ENCODE peak calls at places on chromosome 10, in eight cellular contexts. One of them, this sample, is unnamed.

GRCh38 chr10:60480865-60481563 is 91.3 kb upstream of the ANK3 start:
- DNase-seq in upper lobe of left lung: no peak
- DNase-seq in SK-N-SH: no peak
- DNase-seq in HCT116: peak; percentile 12
- DNase-seq in GM23338: no peak
- DNase-seq in suprapubic skin: no peak
- DNase-seq in spleen: no peak
- DNase-seq in transverse colon: no peak
- DNase-seq in this sample: no peak

GRCh38 chr10:117162093-117163021 is 24.3 kb upstream of the VAX1 start:
- DNase-seq in upper lobe of left lung: no peak
- DNase-seq in SK-N-SH: no peak
- DNase-seq in HCT116: no peak
- DNase-seq in GM23338: peak; percentile 81
- DNase-seq in suprapubic skin: no peak
- DNase-seq in spleen: no peak
- DNase-seq in transverse colon: no peak
- DNase-seq in this sample: no peak

GRCh38 chr10:31064334-31064733 is 32.7 kb upstream of the ZNF438 start:
- DNase-seq in upper lobe of left lung: no peak
- DNase-seq in SK-N-SH: no peak
- DNase-seq in HCT116: no peak
- DNase-seq in GM23338: no peak
- DNase-seq in suprapubic skin: no peak
- DNase-seq in spleen: no peak
- DNase-seq in transverse colon: no peak
- DNase-seq in this sample: no peak

GRCh38 chr10:45466784-45467183 is 92.8 kb downstream of the ALOX5 start:
- DNase-seq in upper lobe of left lung: no peak
- DNase-seq in SK-N-SH: no peak
- DNase-seq in HCT116: no peak
- DNase-seq in GM23338: no peak
- DNase-seq in suprapubic skin: no peak
- DNase-seq in spleen: peak; percentile 77
- DNase-seq in transverse colon: no peak
- DNase-seq in this sample: no peak

GRCh38 chr10:14385591-14386201 is 55.0 kb upstream of the FRMD4A start:
- DNase-seq in upper lobe of left lung: no peak
- DNase-seq in SK-N-SH: no peak
- DNase-seq in HCT116: no peak
- DNase-seq in GM23338: no peak
- DNase-seq in suprapubic skin: no peak
- DNase-seq in spleen: no peak
- DNase-seq in transverse colon: no peak
- DNase-seq in this sample: no peak

GRCh38 chr10:59631882-59632281 is 77.8 kb downstream of the SLC16A9 start:
- DNase-seq in upper lobe of left lung: no peak
- DNase-seq in SK-N-SH: no peak
- DNase-seq in HCT116: no peak
- DNase-seq in GM23338: no peak
- DNase-seq in suprapubic skin: no peak
- DNase-seq in spleen: no peak
- DNase-seq in transverse colon: no peak
- DNase-seq in this sample: no peak

GRCh38 chr10:24944512-24945255 is 7.7 kb downstream of the PRTFDC1 start:
- DNase-seq in upper lobe of left lung: no peak
- DNase-seq in SK-N-SH: no peak
- DNase-seq in HCT116: peak; percentile 79
- DNase-seq in GM23338: no peak
- DNase-seq in suprapubic skin: no peak
- DNase-seq in spleen: no peak
- DNase-seq in transverse colon: peak; percentile 69
- DNase-seq in this sample: no peak

GRCh38 chr10:124641282-124642075 is 102.7 kb downstream of the FAM53B start:
- DNase-seq in upper lobe of left lung: no peak
- DNase-seq in SK-N-SH: peak; percentile 65
- DNase-seq in HCT116: no peak
- DNase-seq in GM23338: no peak
- DNase-seq in suprapubic skin: no peak
- DNase-seq in spleen: peak; percentile 76
- DNase-seq in transverse colon: peak; percentile 38
- DNase-seq in this sample: no peak

GRCh38 chr10:43074409-43074808 is 2.5 kb upstream of the RET start:
- DNase-seq in upper lobe of left lung: peak; percentile 53
- DNase-seq in SK-N-SH: no peak
- DNase-seq in HCT116: no peak
- DNase-seq in GM23338: no peak
- DNase-seq in suprapubic skin: no peak
- DNase-seq in spleen: peak; percentile 56
- DNase-seq in transverse colon: no peak
- DNase-seq in this sample: no peak

GRCh38 chr10:131202964-131203363 is 108.6 kb downstream of the TCERG1L start:
- DNase-seq in upper lobe of left lung: no peak
- DNase-seq in SK-N-SH: no peak
- DNase-seq in HCT116: no peak
- DNase-seq in GM23338: no peak
- DNase-seq in suprapubic skin: no peak
- DNase-seq in spleen: peak; percentile 25
- DNase-seq in transverse colon: no peak
- DNase-seq in this sample: no peak

GRCh38 chr10:4691776-4692175 is 134.2 kb upstream of the AKR1E2 start:
- DNase-seq in upper lobe of left lung: no peak
- DNase-seq in SK-N-SH: no peak
- DNase-seq in HCT116: no peak
- DNase-seq in GM23338: no peak
- DNase-seq in suprapubic skin: no peak
- DNase-seq in spleen: no peak
- DNase-seq in transverse colon: no peak
- DNase-seq in this sample: no peak

GRCh38 chr10:119726291-119727261 is 726 bp downstream of the INPP5F start:
- DNase-seq in upper lobe of left lung: no peak
- DNase-seq in SK-N-SH: peak; percentile 84
- DNase-seq in HCT116: no peak
- DNase-seq in GM23338: peak; percentile 67
- DNase-seq in suprapubic skin: no peak
- DNase-seq in spleen: no peak
- DNase-seq in transverse colon: peak; percentile 53
- DNase-seq in this sample: no peak

GRCh38 chr10:52491246-52492000 is 177.3 kb downstream of the DKK1 start:
- DNase-seq in upper lobe of left lung: no peak
- DNase-seq in SK-N-SH: no peak
- DNase-seq in HCT116: no peak
- DNase-seq in GM23338: no peak
- DNase-seq in suprapubic skin: no peak
- DNase-seq in spleen: no peak
- DNase-seq in transverse colon: no peak
- DNase-seq in this sample: no peak

GRCh38 chr10:124993728-124994451 is 52.0 kb downstream of the ZRANB1 start:
- DNase-seq in upper lobe of left lung: no peak
- DNase-seq in SK-N-SH: no peak
- DNase-seq in HCT116: no peak
- DNase-seq in GM23338: no peak
- DNase-seq in suprapubic skin: no peak
- DNase-seq in spleen: peak; percentile 69
- DNase-seq in transverse colon: no peak
- DNase-seq in this sample: no peak

GRCh38 chr10:102403115-102403514 is 7.6 kb downstream of the NFKB2 start:
- DNase-seq in upper lobe of left lung: peak; percentile 76
- DNase-seq in SK-N-SH: no peak
- DNase-seq in HCT116: no peak
- DNase-seq in GM23338: no peak
- DNase-seq in suprapubic skin: no peak
- DNase-seq in spleen: no peak
- DNase-seq in transverse colon: no peak
- DNase-seq in this sample: no peak

GRCh38 chr10:24118246-24118645 is 90.7 kb upstream of the KIAA1217 start:
- DNase-seq in upper lobe of left lung: no peak
- DNase-seq in SK-N-SH: no peak
- DNase-seq in HCT116: no peak
- DNase-seq in GM23338: peak; percentile 35
- DNase-seq in suprapubic skin: no peak
- DNase-seq in spleen: no peak
- DNase-seq in transverse colon: no peak
- DNase-seq in this sample: no peak

GRCh38 chr10:66748217-66748616 is 177.6 kb upstream of the LRRTM3 start:
- DNase-seq in upper lobe of left lung: no peak
- DNase-seq in SK-N-SH: no peak
- DNase-seq in HCT116: no peak
- DNase-seq in GM23338: no peak
- DNase-seq in suprapubic skin: no peak
- DNase-seq in spleen: no peak
- DNase-seq in transverse colon: no peak
- DNase-seq in this sample: no peak

GRCh38 chr10:11612004-11613001 is 853 bp upstream of the USP6NL start:
- DNase-seq in upper lobe of left lung: no peak
- DNase-seq in SK-N-SH: no peak
- DNase-seq in HCT116: no peak
- DNase-seq in GM23338: no peak
- DNase-seq in suprapubic skin: no peak
- DNase-seq in spleen: no peak
- DNase-seq in transverse colon: no peak
- DNase-seq in this sample: no peak
- TF ChIP-seq POLR2AphosphoS5 in upper lobe of left lung: no peak
- TF ChIP-seq POLR2AphosphoS5 in SK-N-SH: no peak
- TF ChIP-seq POLR2AphosphoS5 in HCT116: no peak
- TF ChIP-seq POLR2AphosphoS5 in GM23338: no peak
- TF ChIP-seq POLR2AphosphoS5 in suprapubic skin: no peak
- TF ChIP-seq POLR2AphosphoS5 in spleen: no peak
- TF ChIP-seq POLR2AphosphoS5 in transverse colon: no peak
- TF ChIP-seq POLR2AphosphoS5 in this sample: no peak

GRCh38 chr10:132712291-132712690 is 73.7 kb downstream of the NKX6-2 start:
- DNase-seq in upper lobe of left lung: no peak
- DNase-seq in SK-N-SH: no peak
- DNase-seq in HCT116: no peak
- DNase-seq in GM23338: no peak
- DNase-seq in suprapubic skin: peak; percentile 34
- DNase-seq in spleen: peak; percentile 47
- DNase-seq in transverse colon: no peak
- DNase-seq in this sample: no peak

GRCh38 chr10:132710036-132710686 is 75.8 kb downstream of the NKX6-2 start:
- DNase-seq in upper lobe of left lung: peak; percentile 58
- DNase-seq in SK-N-SH: no peak
- DNase-seq in HCT116: no peak
- DNase-seq in GM23338: no peak
- DNase-seq in suprapubic skin: peak; percentile 65
- DNase-seq in spleen: peak; percentile 50
- DNase-seq in transverse colon: no peak
- DNase-seq in this sample: no peak

GRCh38 chr10:132711618-132712051 is 74.3 kb downstream of the NKX6-2 start:
- DNase-seq in upper lobe of left lung: peak; percentile 70
- DNase-seq in SK-N-SH: no peak
- DNase-seq in HCT116: no peak
- DNase-seq in GM23338: no peak
- DNase-seq in suprapubic skin: peak; percentile 69
- DNase-seq in spleen: peak; percentile 55
- DNase-seq in transverse colon: no peak
- DNase-seq in this sample: no peak

GRCh38 chr10:132709471-132709951 is 76.4 kb downstream of the NKX6-2 start:
- DNase-seq in upper lobe of left lung: peak; percentile 72
- DNase-seq in SK-N-SH: no peak
- DNase-seq in HCT116: no peak
- DNase-seq in GM23338: no peak
- DNase-seq in suprapubic skin: peak; percentile 70
- DNase-seq in spleen: peak; percentile 64
- DNase-seq in transverse colon: no peak
- DNase-seq in this sample: no peak

DNA sequence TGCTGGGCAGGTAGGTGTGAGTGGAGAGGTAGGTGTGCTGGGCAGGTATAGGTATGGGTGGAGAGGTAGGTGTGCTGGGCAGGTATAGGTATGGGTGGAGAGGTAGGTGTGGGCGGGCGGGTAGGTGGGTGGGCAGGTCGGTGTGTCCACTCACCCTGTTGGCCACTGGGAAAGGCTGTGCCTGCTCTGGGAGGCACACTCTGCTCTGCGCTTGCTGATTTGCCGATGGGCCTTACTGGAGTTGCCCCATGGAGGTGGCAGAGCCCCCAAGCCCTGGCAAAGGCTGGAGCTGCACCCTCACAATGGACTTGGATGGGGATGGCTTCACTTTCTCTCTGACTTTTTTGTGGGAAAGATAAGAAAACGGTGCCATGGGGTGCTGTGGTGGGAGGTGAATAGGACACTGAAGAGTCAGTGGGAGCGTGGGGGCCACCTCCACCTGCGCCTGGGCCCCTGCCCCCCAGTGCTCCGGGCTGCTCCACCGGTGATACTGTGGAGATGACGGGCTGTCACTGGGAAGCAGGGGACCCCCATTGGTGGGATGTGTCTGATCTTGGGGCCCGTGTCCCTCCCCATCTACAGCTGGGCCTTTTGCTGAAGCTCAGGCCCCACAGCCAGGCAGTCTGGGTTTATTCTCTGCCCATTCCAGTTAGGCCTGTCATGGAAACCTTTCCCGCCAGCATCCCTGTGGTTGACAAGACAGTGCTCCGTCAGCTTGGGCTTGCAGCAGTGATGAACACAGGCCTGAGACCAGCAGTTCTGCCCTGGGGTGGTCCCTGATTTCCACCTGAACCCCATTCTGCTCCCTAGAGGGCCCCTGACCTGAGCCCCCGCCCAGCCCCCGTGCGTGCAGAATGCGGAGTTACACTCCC is 75.0 kb downstream of the NKX6-2 start:
- DNase-seq in upper lobe of left lung: peak; percentile 51
- DNase-seq in SK-N-SH: no peak
- DNase-seq in HCT116: no peak
- DNase-seq in GM23338: no peak
- DNase-seq in suprapubic skin: peak; percentile 74
- DNase-seq in spleen: peak; percentile 62
- DNase-seq in transverse colon: no peak
- DNase-seq in this sample: no peak
- H3K36me3 ChIP-seq in upper lobe of left lung: peaks cover 9% of the 10 kb centered on the region
- H3K36me3 ChIP-seq in SK-N-SH: no peaks in the 10 kb centered on the region
- H3K36me3 ChIP-seq in HCT116: no peaks in the 10 kb centered on the region
- H3K36me3 ChIP-seq in GM23338: no peaks in the 10 kb centered on the region
- H3K36me3 ChIP-seq in suprapubic skin: peaks cover 60% of the 10 kb centered on the region
- H3K36me3 ChIP-seq in spleen: peaks cover 86% of the 10 kb centered on the region
- H3K36me3 ChIP-seq in transverse colon: no peaks in the 10 kb centered on the region
- H3K36me3 ChIP-seq in this sample: no peaks in the 10 kb centered on the region

DNA sequence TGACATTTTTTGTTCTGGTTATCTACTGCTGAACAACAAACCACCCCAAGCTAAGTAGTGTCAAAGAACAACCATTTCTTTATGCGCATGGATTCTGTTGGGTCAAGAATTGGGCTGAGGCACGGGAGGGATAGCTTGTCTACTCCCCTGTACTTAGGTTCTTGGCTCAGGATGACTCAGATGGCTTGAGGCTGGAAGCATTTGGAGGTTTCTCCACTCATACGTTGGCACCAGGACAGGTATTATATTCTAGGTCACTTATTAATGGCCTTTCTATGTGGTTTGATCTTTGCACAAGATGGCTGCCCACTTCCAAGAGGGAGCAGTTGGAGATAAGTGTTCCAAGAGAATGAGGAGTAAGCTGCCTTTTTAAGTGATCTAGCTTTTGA is 11.8 kb upstream of the TFAM start:
- DNase-seq in upper lobe of left lung: no peak
- DNase-seq in SK-N-SH: no peak
- DNase-seq in HCT116: no peak
- DNase-seq in GM23338: no peak
- DNase-seq in suprapubic skin: no peak
- DNase-seq in spleen: no peak
- DNase-seq in transverse colon: no peak
- DNase-seq in this sample: no peak
- TF ChIP-seq CTCF in upper lobe of left lung: no peak
- TF ChIP-seq CTCF in SK-N-SH: no peak
- TF ChIP-seq CTCF in HCT116: no peak
- TF ChIP-seq CTCF in GM23338: no peak
- TF ChIP-seq CTCF in suprapubic skin: no peak
- TF ChIP-seq CTCF in spleen: no peak
- TF ChIP-seq CTCF in transverse colon: no peak
- TF ChIP-seq CTCF in this sample: no peak

GRCh38 chr10:70558871-70559810 is 43.4 kb downstream of the PRF1 start:
- DNase-seq in upper lobe of left lung: peak; percentile 89
- DNase-seq in SK-N-SH: peak; percentile 75
- DNase-seq in HCT116: peak; percentile 65
- DNase-seq in GM23338: peak; percentile 75
- DNase-seq in suprapubic skin: no peak
- DNase-seq in spleen: peak; percentile 78
- DNase-seq in transverse colon: peak; percentile 71
- DNase-seq in this sample: no peak
- TF ChIP-seq POLR2AphosphoS5 in upper lobe of left lung: no peak
- TF ChIP-seq POLR2AphosphoS5 in SK-N-SH: no peak
- TF ChIP-seq POLR2AphosphoS5 in HCT116: peak; percentile 55
- TF ChIP-seq POLR2AphosphoS5 in GM23338: no peak
- TF ChIP-seq POLR2AphosphoS5 in suprapubic skin: no peak
- TF ChIP-seq POLR2AphosphoS5 in spleen: no peak
- TF ChIP-seq POLR2AphosphoS5 in transverse colon: no peak
- TF ChIP-seq POLR2AphosphoS5 in this sample: no peak